ENCODE peak calls at places on chromosomes 2 and 18, in eight cellular contexts. P is T-helper 1 cell; Q is stimulated activated naive CD8-positive, alpha-beta T cell treated with anti-CD3 and anti-CD28 coated beads, Interleukin-15, Interleukin-2, amounts not matched to agents 100 U/mL and 50 U/mL, for 24 hours; I is epithelial cell of esophagus; T is GM18507; J is CD4-positive, alpha-beta T cell; G is NCI-H526 treated with DMSO at 0.1 percent for 48 hours; H is prostate gland. Z is an unnamed sample.

GRCh38 chr2:5725794-5726463 is 33.7 kb downstream of the SOX11 start:
- DNase-seq in P (no peak), Q (no peak), I (no peak), T (no peak), J (no peak), G (no peak), H (no peak), Z (no peak)

GRCh38 chr2:229270551-229271410 is at the start of gene PID1:
- DNase-seq in P (no peak), Q (no peak), I (peak; percentile 67), T (no peak), J (no peak), G (no peak), H (no peak), Z (no peak)

GRCh38 chr2:126825306-126825705 is 73.4 kb upstream of the TEX51 start:
- DNase-seq in P (no peak), Q (no peak), I (no peak), T (no peak), J (no peak), G (no peak), H (no peak), Z (no peak)

GRCh38 chr2:224983719-224984388 is 58.4 kb downstream of the DOCK10 start:
- DNase-seq in P (no peak), Q (no peak), I (no peak), T (no peak), J (no peak), G (no peak), H (no peak), Z (no peak)

GRCh38 chr2:54419386-54419785 is 36.7 kb upstream of the SPTBN1 start:
- DNase-seq in P (no peak), Q (no peak), I (no peak), T (no peak), J (no peak), G (no peak), H (no peak), Z (no peak)

GRCh38 chr2:2842466-2842865 is 511.4 kb upstream of the MYT1L start:
- DNase-seq in P (no peak), Q (no peak), I (no peak), T (no peak), J (no peak), G (no peak), H (no peak), Z (no peak)

GRCh38 chr2:124678043-124678442 is 653.0 kb downstream of the CNTNAP5 start:
- DNase-seq in P (no peak), Q (no peak), I (no peak), T (no peak), J (no peak), G (no peak), H (no peak), Z (no peak)

GRCh38 chr2:172160839-172161238 is 58.1 kb upstream of the DLX2 start:
- DNase-seq in P (no peak), Q (no peak), I (no peak), T (no peak), J (no peak), G (no peak), H (no peak), Z (no peak)

GRCh38 chr18:37721544-37722302 is 156.1 kb upstream of the CELF4 start:
- DNase-seq in P (no peak), Q (no peak), I (no peak), T (no peak), J (no peak), G (no peak), H (no peak), Z (no peak)

GRCh38 chr2:173652731-173653426 is 298.2 kb downstream of the CDCA7 start:
- DNase-seq in P (no peak), Q (no peak), I (peak; percentile 99), T (no peak), J (no peak), G (no peak), H (peak; percentile 52), Z (no peak)

GRCh38 chr2:100810603-100811145 is 9.3 kb upstream of the NPAS2 start:
- DNase-seq in P (no peak), Q (no peak), I (no peak), T (no peak), J (no peak), G (no peak), H (no peak), Z (no peak)

GRCh38 chr2:174445248-174445647 is 41.6 kb downstream of the GPR155 start:
- DNase-seq in P (no peak), Q (no peak), I (no peak), T (no peak), J (no peak), G (no peak), H (no peak), Z (no peak)

GRCh38 chr2:120661551-120661950 is 74.1 kb upstream of the GLI2 start:
- DNase-seq in P (no peak), Q (no peak), I (peak; percentile 11), T (no peak), J (no peak), G (peak; percentile 68), H (peak; percentile 34), Z (no peak)

GRCh38 chr2:105597831-105598293 is 146.8 kb upstream of the NCK2 start:
- DNase-seq in P (no peak), Q (no peak), I (no peak), T (no peak), J (no peak), G (no peak), H (no peak), Z (no peak)

GRCh38 chr2:203835867-203836800 is 31.4 kb upstream of the CTLA4 start:
- DNase-seq in P (no peak), Q (no peak), I (no peak), T (no peak), J (no peak), G (no peak), H (no peak), Z (no peak)

GRCh38 chr2:113157108-113157896 is 16.5 kb upstream of the PSD4 start:
- DNase-seq in P (no peak), Q (peak; percentile 62), I (peak; percentile 75), T (no peak), J (peak; percentile 57), G (peak; percentile 45), H (peak; percentile 81), Z (peak; percentile 59)

GRCh38 chr2:176844461-176844860 is 368.1 kb upstream of the HNRNPA3 start:
- DNase-seq in P (no peak), Q (no peak), I (no peak), T (no peak), J (no peak), G (no peak), H (no peak), Z (no peak)

GRCh38 chr18:37956020-37956419 is 390.4 kb upstream of the CELF4 start:
- DNase-seq in P (no peak), Q (no peak), I (no peak), T (no peak), J (no peak), G (no peak), H (no peak), Z (no peak)

GRCh38 chr2:166653185-166653813 is 159.2 kb upstream of the SCN7A start:
- DNase-seq in P (no peak), Q (no peak), I (peak; percentile 45), T (no peak), J (no peak), G (peak; percentile 87), H (no peak), Z (no peak)

GRCh38 chr2:78676921-78677696 is 348.4 kb upstream of the REG3G start:
- DNase-seq in P (no peak), Q (no peak), I (no peak), T (no peak), J (no peak), G (no peak), H (no peak), Z (no peak)

GRCh38 chr2:205967391-205968075 is 118.4 kb downstream of the INO80D start:
- DNase-seq in P (no peak), Q (no peak), I (no peak), T (no peak), J (no peak), G (no peak), H (no peak), Z (no peak)

GRCh38 chr2:242020196-242021004 is 150.9 kb downstream of the RTP5 start:
- DNase-seq in P (no peak), Q (no peak), I (no peak), T (no peak), J (no peak), G (peak; percentile 27), H (no peak), Z (no peak)

GRCh38 chr2:64770137-64770780 is 116.5 kb upstream of the SERTAD2 start:
- DNase-seq in P (no peak), Q (no peak), I (peak; percentile 26), T (no peak), J (no peak), G (no peak), H (no peak), Z (no peak)

GRCh38 chr2:127577503-127577902 is 42.0 kb downstream of the MYO7B start:
- DNase-seq in P (no peak), Q (no peak), I (no peak), T (no peak), J (no peak), G (no peak), H (no peak), Z (no peak)

GRCh38 chr2:197378494-197378972 is 56.3 kb downstream of the SF3B1 start:
- DNase-seq in P (peak; percentile 58), Q (peak; percentile 73), I (peak; percentile 60), T (peak; percentile 48), J (peak; percentile 52), G (peak; percentile 72), H (peak; percentile 36), Z (peak; percentile 45)

GRCh38 chr2:240371461-240372000 is 63.9 kb upstream of the GPC1 start:
- DNase-seq in P (no peak), Q (no peak), I (no peak), T (no peak), J (no peak), G (no peak), H (no peak), Z (no peak)

GRCh38 chr2:42638080-42638784 is 69.8 kb downstream of the MTA3 start:
- DNase-seq in P (no peak), Q (no peak), I (no peak), T (no peak), J (no peak), G (no peak), H (no peak), Z (no peak)

Z was measured in GM19239.